ENCODE peak calls at places on chromosomes 2 and 18, in four cellular contexts. J is H9, D is NB4, L is GM12865. W is an unnamed sample.

GRCh38 chr18:74204543-74205152 is 56.3 kb downstream of the TIMM21 start:
- DNase-seq in J (no peak), L (peak), D (peak), W (no peak)

GRCh38 chr2:207725815-207726578 is 14.6 kb downstream of the CCNYL1 start:
- DNase-seq in L (peak), J (no peak), D (no peak), W (no peak)

GRCh38 chr2:85259101-85259590 is 68.6 kb downstream of the TGOLN2 start:
- DNase-seq in J (no peak), L (no peak), D (no peak), W (no peak)

GRCh38 chr2:77768508-77768907 is 246.3 kb upstream of the LRRTM4 start:
- DNase-seq in D (peak), L (no peak), J (no peak), W (no peak)

GRCh38 chr2:205868773-205869333 is 186.6 kb downstream of the NRP2 start:
- DNase-seq in D (peak), L (peak), J (no peak), W (no peak)

GRCh38 chr2:3626118-3626816 is 31.4 kb downstream of the COLEC11 start:
- DNase-seq in J (peak), L (no peak), D (no peak), W (no peak)

GRCh38 chr2:240566203-240567136 is 1.8 kb upstream of the RNPEPL1 start:
- DNase-seq in D (peak), L (peak), J (peak), W (peak)

GRCh38 chr2:26414291-26414690 is 12.6 kb downstream of the DRC1 start:
- DNase-seq in J (no peak), D (no peak), L (no peak), W (no peak)

GRCh38 chr2:64470071-64470470 is 16.1 kb downstream of the LGALSL start:
- DNase-seq in D (no peak), J (no peak), L (no peak), W (no peak)

GRCh38 chr18:32920796-32921787 is 148.3 kb upstream of the KLHL14 start:
- DNase-seq in L (no peak), D (peak), J (no peak), W (no peak)

GRCh38 chr18:57267368-57267767 is 85.0 kb upstream of the ST8SIA3 start:
- DNase-seq in L (no peak), D (no peak), J (no peak), W (no peak)

GRCh38 chr18:28147674-28148171 is 29.2 kb downstream of the CDH2 start:
- DNase-seq in L (no peak), D (peak), J (no peak), W (no peak)

GRCh38 chr2:102025016-102025491 is 33.3 kb downstream of the IL1R2 start:
- DNase-seq in D (peak), J (no peak), L (peak), W (no peak)

DNA sequence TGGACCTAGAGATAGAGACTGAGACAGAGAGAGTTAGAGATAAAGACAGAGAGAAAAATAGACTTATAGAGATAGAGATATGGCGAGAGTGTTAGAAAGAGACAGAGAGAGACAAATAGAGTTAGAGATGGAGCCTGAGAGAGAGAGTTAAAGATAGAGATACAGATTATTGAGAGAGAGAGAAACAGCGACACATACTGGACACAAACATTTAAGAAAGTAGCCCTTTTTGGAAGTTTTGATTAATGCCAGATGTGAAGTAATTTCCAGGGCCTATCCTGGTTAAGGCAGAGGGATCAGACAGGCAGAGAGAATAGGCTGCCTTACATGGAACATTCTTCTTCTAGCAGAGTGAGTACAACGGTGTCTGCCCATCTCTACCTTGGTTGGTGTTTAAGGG is 311.6 kb upstream of the CDH7 start:
- DNase-seq in D (peak), J (no peak), L (no peak), W (no peak)
- TF ChIP-seq CTCF in D (no peak), J (peak), L (no peak), W (no peak)

DNA sequence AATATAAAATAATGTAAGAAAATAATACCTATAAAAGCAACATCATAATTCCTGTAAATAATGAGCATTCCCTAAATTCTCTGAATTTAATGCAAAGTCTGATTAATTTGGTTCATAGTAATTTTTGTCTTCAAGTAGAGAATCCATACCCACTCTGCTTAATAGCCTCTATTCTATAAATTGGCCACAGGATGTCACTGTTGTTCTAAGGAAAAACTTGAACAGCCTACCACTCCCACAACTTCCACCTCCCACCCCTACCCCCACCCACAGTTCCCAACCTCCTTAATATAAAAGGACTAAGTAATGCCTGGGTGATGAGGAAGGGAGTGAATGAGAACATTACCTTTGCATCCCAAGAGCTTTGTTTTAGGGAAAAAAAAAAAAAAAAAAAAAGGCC is 27.2 kb upstream of the BBS5 start:
- DNase-seq in D (peak), L (peak), J (no peak), W (peak)
- TF ChIP-seq CTCF in D (peak), L (peak), J (peak), W (peak)

DNA sequence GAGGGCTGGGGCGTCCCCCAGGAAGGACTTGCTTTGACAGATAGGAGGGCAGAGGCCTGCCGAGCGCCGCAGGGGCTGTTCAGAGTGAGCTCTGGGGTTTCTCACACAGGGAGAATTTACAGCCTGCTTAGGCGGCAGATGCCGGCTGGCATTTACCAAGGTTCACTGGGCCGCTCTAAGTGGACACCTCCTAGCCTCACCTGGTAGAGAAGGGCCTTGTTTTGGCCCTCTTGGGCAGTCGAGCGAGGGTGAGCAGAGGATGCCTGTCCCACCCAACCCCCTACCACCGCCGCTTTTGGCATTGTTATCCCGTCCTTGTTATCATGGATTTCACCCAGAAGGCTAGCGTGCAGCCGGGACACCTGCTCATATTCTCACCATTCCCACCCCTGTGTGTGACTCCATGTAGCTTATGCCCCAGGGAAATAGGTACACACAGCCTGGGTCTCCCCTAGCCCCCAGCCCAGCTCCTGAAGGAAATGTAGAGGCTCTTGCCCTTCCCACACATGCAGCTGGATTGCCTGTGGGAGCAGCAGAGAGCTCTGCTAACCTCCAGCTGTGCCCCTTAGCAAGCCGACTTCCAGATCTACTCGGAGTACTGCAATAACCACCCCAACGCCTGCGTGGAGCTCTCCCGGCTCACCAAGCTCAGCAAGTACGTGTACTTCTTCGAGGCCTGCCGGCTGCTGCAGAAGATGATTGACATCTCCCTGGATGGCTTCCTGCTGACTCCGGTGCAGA is 52.4 kb downstream of the FAM168B start:
- DNase-seq in J (peak), L (no peak), D (peak), W (no peak)
- TF ChIP-seq CTCF in J (peak), L (no peak), D (no peak), W (no peak)

GRCh38 chr18:59907172-59907571 is 7.4 kb downstream of the PMAIP1 start:
- DNase-seq in J (no peak), D (peak), L (peak), W (no peak)

GRCh38 chr18:59908790-59909189 is 9.0 kb downstream of the PMAIP1 start:
- DNase-seq in L (peak), J (no peak), D (no peak), W (no peak)

GRCh38 chr18:59909289-59910036 is 9.7 kb downstream of the PMAIP1 start:
- DNase-seq in J (no peak), L (peak), D (no peak), W (no peak)

GRCh38 chr18:59906203-59906602 is 6.4 kb downstream of the PMAIP1 start:
- DNase-seq in L (peak), J (no peak), D (no peak), W (no peak)

DNA sequence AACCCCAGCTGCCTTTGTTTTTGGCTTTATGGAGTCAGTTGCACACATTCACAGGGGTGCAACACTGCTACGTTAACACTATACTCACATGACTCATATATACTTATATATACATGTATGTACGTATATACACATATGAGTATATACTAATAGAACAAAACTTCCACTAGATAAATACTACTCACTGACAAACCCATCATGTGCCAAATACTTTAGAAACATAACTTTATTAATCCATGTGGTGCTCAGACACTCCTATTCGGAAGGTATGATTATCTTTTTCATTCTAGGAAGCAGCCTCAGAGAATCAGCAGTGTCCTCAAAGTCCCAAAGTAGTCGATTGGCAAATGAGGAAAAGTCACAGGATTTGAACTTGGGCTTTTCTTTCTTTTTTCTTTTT is 7.9 kb downstream of the PMAIP1 start:
- DNase-seq in L (no peak), D (no peak), J (no peak), W (no peak)
- TF ChIP-seq CTCF in L (no peak), D (no peak), J (no peak), W (no peak)

DNA sequence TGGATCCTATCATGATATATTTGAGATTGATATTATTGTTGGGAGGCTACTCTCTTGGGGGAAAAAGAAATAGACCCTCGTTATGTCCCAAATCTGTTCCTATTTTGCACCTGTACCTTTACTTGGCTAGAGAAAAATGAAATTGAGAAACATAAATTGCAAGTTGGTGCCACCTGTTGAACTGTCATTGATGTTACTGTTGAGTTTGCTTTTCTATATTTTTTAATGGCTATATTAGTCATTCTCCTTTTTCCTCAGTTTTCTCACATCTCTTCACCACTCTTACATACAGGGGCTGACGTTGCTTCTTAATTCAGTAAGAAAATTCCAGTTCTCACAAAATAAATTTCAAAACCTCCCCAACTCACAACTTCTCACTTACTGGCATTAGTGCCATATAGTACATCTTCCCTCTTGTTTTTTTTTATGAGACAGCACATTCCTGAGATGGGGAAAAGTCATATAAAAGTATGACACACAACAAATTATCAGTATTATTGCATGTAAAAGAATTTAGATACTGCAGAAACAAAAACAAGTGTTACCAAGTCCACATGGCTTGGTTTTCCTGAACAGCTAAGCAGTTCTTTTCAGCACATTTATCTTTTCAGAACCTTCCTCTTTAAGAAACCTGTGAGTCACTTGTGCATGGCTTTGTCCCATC is 348.3 kb upstream of the DSEL start:
- DNase-seq in J (no peak), L (no peak), D (no peak), W (no peak)
- TF ChIP-seq CTCF in J (no peak), L (no peak), D (no peak), W (no peak)

GRCh38 chr2:9095690-9096089 is 92.2 kb upstream of the MBOAT2 start:
- DNase-seq in L (no peak), D (no peak), J (peak), W (no peak)
- TF ChIP-seq CTCF in L (no peak), D (no peak), J (peak), W (no peak)

DNA sequence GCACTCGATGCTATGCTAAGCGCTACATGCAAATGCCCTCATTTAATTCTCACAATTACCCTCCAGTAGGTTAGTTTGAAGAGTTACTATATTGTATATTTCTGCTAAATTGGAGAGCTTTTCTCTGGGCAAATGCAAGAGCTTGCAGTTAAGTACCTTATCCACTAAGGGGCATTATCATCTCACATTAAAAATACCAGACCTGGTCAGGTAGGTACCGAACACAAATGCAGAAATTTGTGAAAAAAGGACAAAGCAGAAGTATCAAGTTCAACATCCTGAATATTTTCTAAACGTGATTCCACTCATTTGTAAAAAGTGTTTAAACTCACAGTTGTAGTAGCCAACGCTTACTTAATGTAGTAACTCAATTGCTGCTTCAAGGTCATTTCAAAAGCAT is 52.2 kb downstream of the CYRIA start:
- DNase-seq in L (peak), J (no peak), D (peak), W (no peak)
- TF ChIP-seq CTCF in L (peak), J (peak), D (peak), W (peak)

DNA sequence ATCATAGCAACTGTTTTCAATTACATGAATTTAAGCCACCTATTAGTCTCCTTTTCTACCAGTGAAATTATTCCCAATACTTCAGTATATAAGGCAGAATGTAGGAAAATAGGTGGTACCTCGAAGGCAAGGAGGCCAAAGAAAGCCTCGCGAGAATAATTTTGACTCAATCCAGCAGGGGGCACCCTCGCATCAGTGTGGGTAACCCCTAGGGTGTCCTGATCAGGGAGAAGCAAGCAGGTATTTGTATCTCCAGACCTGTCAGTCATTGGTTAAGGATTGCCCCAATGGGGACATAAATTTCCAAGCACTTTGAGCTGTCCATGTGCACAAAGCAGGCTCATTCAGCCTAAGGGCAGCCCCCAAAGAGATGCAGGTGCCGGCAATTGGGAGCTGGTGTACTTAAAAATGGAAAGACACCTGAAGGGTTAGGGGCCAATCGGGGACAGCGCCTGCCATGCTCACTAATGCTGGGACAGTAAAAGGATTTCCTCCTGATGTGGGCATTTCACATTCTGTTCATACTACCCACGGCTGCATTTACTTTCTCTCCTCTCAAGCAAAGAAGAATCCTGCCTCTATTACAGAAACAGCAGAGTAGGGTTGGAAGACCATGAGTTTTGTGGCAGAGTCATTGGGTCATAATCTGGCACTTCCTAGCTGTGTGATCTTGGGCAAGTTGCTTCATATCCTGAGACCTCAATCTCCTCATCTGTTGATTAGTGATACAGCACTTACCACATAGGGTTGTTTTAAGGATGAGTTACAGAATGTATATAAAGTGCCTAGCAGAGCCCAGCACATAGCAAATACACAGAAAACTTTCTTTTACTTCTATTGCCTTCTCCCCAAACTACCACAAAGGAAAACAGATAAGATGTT is 136.1 kb downstream of the ICOS start:
- DNase-seq in L (peak), J (peak), D (peak), W (peak)
- TF ChIP-seq CTCF in L (peak), J (peak), D (peak), W (peak)

GRCh38 chr2:134657650-134658250 is 61.0 kb downstream of the TMEM163 start:
- DNase-seq in J (peak), D (peak), L (peak), W (peak)
- TF ChIP-seq CTCF in J (peak), D (peak), L (peak), W (peak)